ENCODE peak calls at places on chromosomes 5 and 9, in four cellular contexts. One of them, this sample, is unnamed.
A peak's percentile ranks its signal among the peaks of the same experiment; 100 is the strongest.

GRCh38 chr5:113166710-113167366 is 190.2 kb downstream of the DCP2 start:
- DNase-seq in AG04449: peak; percentile 41
- DNase-seq in cardiac fibroblast: peak; percentile 90
- DNase-seq in BJ: no peak
- DNase-seq in this sample: no peak

GRCh38 chr5:133482033-133482432 is 130.3 kb downstream of the FSTL4 start:
- DNase-seq in BJ: no peak
- DNase-seq in AG04449: no peak
- DNase-seq in cardiac fibroblast: no peak
- DNase-seq in this sample: no peak

GRCh38 chr5:169280286-169280685 is 20.7 kb downstream of the SLIT3 start:
- DNase-seq in BJ: no peak
- DNase-seq in AG04449: no peak
- DNase-seq in cardiac fibroblast: no peak
- DNase-seq in this sample: no peak

GRCh38 chr5:159510282-159510681 is 180.0 kb upstream of the IL12B start:
- DNase-seq in cardiac fibroblast: no peak
- DNase-seq in AG04449: peak; percentile 63
- DNase-seq in BJ: peak; percentile 75
- DNase-seq in this sample: no peak

GRCh38 chr5:42595597-42595996 is 161.0 kb upstream of the CCDC152 start:
- DNase-seq in cardiac fibroblast: no peak
- DNase-seq in AG04449: no peak
- DNase-seq in BJ: no peak
- DNase-seq in this sample: no peak

GRCh38 chr9:131755541-131756198 is 15.8 kb upstream of the RAPGEF1 start:
- DNase-seq in cardiac fibroblast: peak; percentile 82
- DNase-seq in AG04449: no peak
- DNase-seq in BJ: no peak
- DNase-seq in this sample: peak; percentile 74

GRCh38 chr9:34633851-34634550 is 3.6 kb downstream of the SIGMAR1 start:
- DNase-seq in AG04449: no peak
- DNase-seq in BJ: no peak
- DNase-seq in cardiac fibroblast: peak; percentile 69
- DNase-seq in this sample: no peak

GRCh38 chr5:76941000-76941399 is 11.8 kb upstream of the CRHBP start:
- DNase-seq in AG04449: no peak
- DNase-seq in BJ: no peak
- DNase-seq in cardiac fibroblast: peak; percentile 83
- DNase-seq in this sample: no peak

GRCh38 chr9:127092041-127092608 is 30.3 kb downstream of the ANGPTL2 start:
- DNase-seq in AG04449: no peak
- DNase-seq in cardiac fibroblast: no peak
- DNase-seq in BJ: no peak
- DNase-seq in this sample: no peak

GRCh38 chr9:88017086-88017485 is 42.8 kb upstream of the CDK20 start:
- DNase-seq in AG04449: no peak
- DNase-seq in BJ: no peak
- DNase-seq in cardiac fibroblast: peak; percentile 4
- DNase-seq in this sample: no peak

GRCh38 chr9:22067196-22067595 is 58.1 kb upstream of the CDKN2B start:
- DNase-seq in cardiac fibroblast: no peak
- DNase-seq in BJ: no peak
- DNase-seq in AG04449: no peak
- DNase-seq in this sample: no peak

GRCh38 chr5:143964919-143965318 is 153.0 kb downstream of the HMHB1 start:
- DNase-seq in cardiac fibroblast: peak; percentile 32
- DNase-seq in BJ: no peak
- DNase-seq in AG04449: no peak
- DNase-seq in this sample: no peak

GRCh38 chr9:36985769-36986547 is 48.1 kb downstream of the PAX5 start:
- DNase-seq in AG04449: no peak
- DNase-seq in cardiac fibroblast: no peak
- DNase-seq in BJ: no peak
- DNase-seq in this sample: no peak

GRCh38 chr9:38467404-38467803 is 43.1 kb upstream of the IGFBPL1 start:
- DNase-seq in cardiac fibroblast: no peak
- DNase-seq in AG04449: no peak
- DNase-seq in BJ: no peak
- DNase-seq in this sample: no peak

GRCh38 chr9:19102181-19102630 is 498 bp downstream of the HAUS6 start:
- DNase-seq in BJ: no peak
- DNase-seq in cardiac fibroblast: peak; percentile 36
- DNase-seq in AG04449: no peak
- DNase-seq in this sample: no peak

GRCh38 chr9:131480258-131480657 is 22.5 kb upstream of the POMT1 start:
- DNase-seq in cardiac fibroblast: no peak
- DNase-seq in BJ: no peak
- DNase-seq in AG04449: no peak
- DNase-seq in this sample: no peak

GRCh38 chr5:167440846-167441245 is 850.6 kb upstream of the WWC1 start:
- DNase-seq in AG04449: no peak
- DNase-seq in BJ: no peak
- DNase-seq in cardiac fibroblast: no peak
- DNase-seq in this sample: no peak

GRCh38 chr5:43209833-43210232 is 17.8 kb downstream of the NIM1K start:
- DNase-seq in cardiac fibroblast: no peak
- DNase-seq in AG04449: no peak
- DNase-seq in BJ: no peak
- DNase-seq in this sample: no peak

GRCh38 chr5:14173419-14174234 is 30.5 kb downstream of the TRIO start:
- DNase-seq in BJ: no peak
- DNase-seq in cardiac fibroblast: no peak
- DNase-seq in AG04449: no peak
- DNase-seq in this sample: no peak

GRCh38 chr5:139650031-139650688 is 2.0 kb downstream of the CXXC5 start:
- DNase-seq in AG04449: no peak
- DNase-seq in BJ: no peak
- DNase-seq in cardiac fibroblast: no peak
- DNase-seq in this sample: peak; percentile 64

GRCh38 chr9:89799221-89799620 is 194.4 kb downstream of the GADD45G start:
- DNase-seq in BJ: no peak
- DNase-seq in AG04449: no peak
- DNase-seq in cardiac fibroblast: no peak
- DNase-seq in this sample: no peak

GRCh38 chr5:160463775-160464465 is 42.3 kb downstream of the PTTG1 start:
- DNase-seq in BJ: peak; percentile 63
- DNase-seq in cardiac fibroblast: peak; percentile 82
- DNase-seq in AG04449: no peak
- DNase-seq in this sample: no peak

DNA sequence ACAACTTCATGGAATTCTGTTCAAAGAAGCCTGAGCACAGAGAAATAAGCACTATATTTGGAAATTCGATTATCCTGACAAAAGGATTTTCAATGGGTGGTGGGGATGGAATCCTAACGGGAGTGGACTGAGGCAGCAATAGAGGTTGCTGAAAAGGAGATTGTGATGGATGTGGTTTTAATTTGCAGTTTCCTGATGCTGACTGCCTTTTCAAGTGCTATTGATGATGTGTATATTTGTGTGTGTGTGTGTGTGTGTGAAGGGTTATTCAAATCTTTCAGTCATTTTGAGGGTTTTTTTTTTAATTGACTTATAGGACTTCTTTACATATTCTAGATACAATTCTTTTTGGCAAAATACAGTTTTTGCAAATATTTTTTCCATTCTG is 614.5 kb downstream of the HINT1 start:
- DNase-seq in cardiac fibroblast: no peak
- DNase-seq in AG04449: no peak
- DNase-seq in BJ: no peak
- DNase-seq in this sample: no peak
- H3K4me3 ChIP-seq in cardiac fibroblast: no peak overlapping the region
- H3K4me3 ChIP-seq in AG04449: no peak overlapping the region
- H3K4me3 ChIP-seq in BJ: no peak overlapping the region
- H3K4me3 ChIP-seq in this sample: no peak overlapping the region

DNA sequence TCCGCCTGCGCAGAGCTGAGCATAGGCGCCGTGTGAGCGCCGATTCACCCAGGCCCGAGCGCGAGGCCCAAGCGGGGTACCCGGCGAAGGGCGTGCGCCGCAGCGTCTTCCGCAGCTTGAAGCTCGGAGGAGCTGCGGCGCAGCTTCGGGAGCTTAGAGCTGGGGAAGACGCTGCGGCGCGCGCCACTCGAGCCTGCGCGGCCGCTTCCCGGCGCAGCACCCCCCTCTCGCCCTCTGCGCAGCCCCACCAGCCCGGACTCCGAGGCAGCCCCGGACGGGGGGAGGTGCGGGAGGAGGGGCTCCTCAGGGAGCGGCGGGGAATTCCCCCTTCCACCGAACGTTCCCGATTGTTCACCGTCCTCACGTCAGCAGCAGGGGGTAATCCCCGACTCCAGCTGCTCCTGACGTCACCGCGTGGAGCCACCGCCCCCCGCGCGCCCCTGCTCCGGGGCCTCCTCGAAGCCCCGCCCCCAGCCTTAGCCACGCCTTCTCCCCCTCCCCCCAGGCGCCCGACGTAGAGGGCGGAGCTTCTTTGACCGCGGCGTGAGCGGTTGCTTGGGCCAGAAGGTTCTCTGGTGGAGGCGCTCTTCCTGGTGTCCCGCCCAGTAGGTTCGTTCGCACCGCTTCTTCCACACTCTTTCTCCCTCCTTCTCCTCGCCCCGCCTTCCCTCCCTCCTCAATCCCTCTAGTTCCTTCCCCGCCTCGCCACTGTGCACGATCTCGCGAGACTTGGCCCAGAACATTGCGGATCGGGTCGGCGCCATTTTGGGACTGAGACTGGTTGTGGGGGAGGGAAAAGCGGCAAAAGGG is at the start of gene GPBP1:
- DNase-seq in cardiac fibroblast: peak; percentile 100
- DNase-seq in AG04449: peak; percentile 98
- DNase-seq in BJ: peak; percentile 95
- DNase-seq in this sample: peak; percentile 98
- TF ChIP-seq CTCF in cardiac fibroblast: no peak
- TF ChIP-seq CTCF in AG04449: no peak
- TF ChIP-seq CTCF in BJ: peak; percentile 6
- TF ChIP-seq CTCF in this sample: no peak

GRCh38 chr5:1009359-1010180 is 968 bp downstream of the NKD2 start:
- DNase-seq in cardiac fibroblast: no peak
- DNase-seq in BJ: no peak
- DNase-seq in AG04449: no peak
- DNase-seq in this sample: no peak
- H3K4me3 ChIP-seq in cardiac fibroblast: peak overlapping the region; percentile 10
- H3K4me3 ChIP-seq in BJ: no peak overlapping the region
- H3K4me3 ChIP-seq in AG04449: no peak overlapping the region
- H3K4me3 ChIP-seq in this sample: no peak overlapping the region

GRCh38 chr5:83467315-83468044 is 4.1 kb upstream of the VCAN start:
- DNase-seq in AG04449: no peak
- DNase-seq in cardiac fibroblast: peak; percentile 60
- DNase-seq in BJ: no peak
- DNase-seq in this sample: no peak
- TF ChIP-seq CTCF in AG04449: no peak
- TF ChIP-seq CTCF in cardiac fibroblast: peak; percentile 16
- TF ChIP-seq CTCF in BJ: no peak
- TF ChIP-seq CTCF in this sample: no peak